ENCODE peak calls at places on chromosomes 5 and 9, in six cellular contexts. D is SK-N-SH, W is GM12878, R is HepG2, Y is HCT116, P is K562. L is an unnamed sample.

GRCh38 chr5:157566902-157567489 is 8.6 kb downstream of the ADAM19 start:
- DNase-seq in D (no peak), W (no peak), R (no peak), Y (no peak), P (no peak), L (no peak)

GRCh38 chr9:2060425-2060824 is 45.3 kb downstream of the SMARCA2 start:
- DNase-seq in D (no peak), W (no peak), R (no peak), Y (no peak), P (no peak), L (no peak)

GRCh38 chr5:41334758-41335157 is 121.4 kb upstream of the C6 start:
- DNase-seq in D (no peak), W (no peak), R (no peak), Y (no peak), P (no peak), L (no peak)

GRCh38 chr9:137534256-137535119 is 15.7 kb downstream of the PNPLA7 start:
- DNase-seq in D (peak), W (no peak), R (peak), Y (peak), P (peak), L (peak)

GRCh38 chr5:139847790-139848507 is 52.3 kb downstream of the PSD2 start:
- DNase-seq in D (peak), W (no peak), R (no peak), Y (no peak), P (peak), L (peak)

GRCh38 chr9:125509476-125509875 is 197.5 kb downstream of the MAPKAP1 start:
- DNase-seq in D (peak), W (no peak), R (no peak), Y (no peak), P (no peak), L (no peak)

GRCh38 chr9:127660886-127661285 is 45.9 kb upstream of the CFAP157 start:
- DNase-seq in D (no peak), W (no peak), R (no peak), Y (no peak), P (no peak), L (no peak)

GRCh38 chr9:100639851-100640250 is 62.0 kb downstream of the CAVIN4 start:
- DNase-seq in D (no peak), W (no peak), R (no peak), Y (no peak), P (peak), L (no peak)

GRCh38 chr5:56543431-56544385 is 271.6 kb upstream of the MAP3K1 start:
- DNase-seq in D (no peak), W (no peak), R (no peak), Y (peak), P (no peak), L (no peak)

GRCh38 chr9:111362526-111362925 is 32.5 kb upstream of the OR2K2 start:
- DNase-seq in D (no peak), W (no peak), R (no peak), Y (no peak), P (no peak), L (no peak)

GRCh38 chr9:105188746-105189145 is 55.7 kb upstream of the SLC44A1 start:
- DNase-seq in D (no peak), W (no peak), R (no peak), Y (no peak), P (no peak), L (no peak)

GRCh38 chr5:75167345-75167744 is 69.3 kb downstream of the ANKRD31 start:
- DNase-seq in D (peak), W (no peak), R (peak), Y (peak), P (no peak), L (no peak)

GRCh38 chr5:1641041-1641440 is 117.3 kb upstream of the LPCAT1 start:
- DNase-seq in D (no peak), W (no peak), R (no peak), Y (no peak), P (no peak), L (no peak)

GRCh38 chr5:29697786-29698414 is 1495.6 kb upstream of the CDH6 start:
- DNase-seq in D (peak), W (no peak), R (peak), Y (no peak), P (peak), L (peak)

GRCh38 chr9:81529556-81530193 is 159.7 kb downstream of the TLE1 start:
- DNase-seq in D (no peak), W (no peak), R (peak), Y (peak), P (no peak), L (peak)

GRCh38 chr5:1768283-1769000 is 31.2 kb downstream of the MRPL36 start:
- DNase-seq in D (no peak), W (no peak), R (no peak), Y (no peak), P (no peak), L (no peak)

GRCh38 chr9:89794918-89795317 is 190.1 kb downstream of the GADD45G start:
- DNase-seq in D (no peak), W (no peak), R (no peak), Y (no peak), P (no peak), L (no peak)

GRCh38 chr5:122999947-123000563 is 36.5 kb downstream of the PPIC start:
- DNase-seq in D (no peak), W (peak), R (peak), Y (peak), P (peak), L (peak)

GRCh38 chr5:98975682-98976407 is 47.0 kb upstream of the CHD1 start:
- DNase-seq in D (no peak), W (peak), R (no peak), Y (no peak), P (no peak), L (no peak)

GRCh38 chr5:32314658-32315057 is 1.9 kb upstream of the MTMR12 start:
- DNase-seq in D (no peak), W (no peak), R (peak), Y (no peak), P (no peak), L (no peak)

GRCh38 chr9:98611319-98611718 is 97.4 kb downstream of the GABBR2 start:
- DNase-seq in D (no peak), W (no peak), R (no peak), Y (no peak), P (no peak), L (no peak)

GRCh38 chr9:86667307-86667706 is 280.0 kb downstream of the GAS1 start:
- DNase-seq in D (no peak), W (no peak), R (no peak), Y (no peak), P (no peak), L (no peak)

GRCh38 chr5:72110401-72111013 is 3.2 kb downstream of the MAP1B start:
- DNase-seq in D (peak), W (no peak), R (no peak), Y (no peak), P (peak), L (no peak)

GRCh38 chr9:5040730-5041389 is 55.8 kb downstream of the JAK2 start:
- DNase-seq in D (no peak), W (no peak), R (no peak), Y (no peak), P (no peak), L (no peak)

GRCh38 chr9:124291801-124292396 is 34.1 kb downstream of the NEK6 start:
- DNase-seq in D (no peak), W (peak), R (peak), Y (no peak), P (no peak), L (no peak)

GRCh38 chr5:56683733-56684132 is 131.6 kb upstream of the MAP3K1 start:
- DNase-seq in D (no peak), W (no peak), R (no peak), Y (no peak), P (no peak), L (no peak)

GRCh38 chr5:33439905-33440481 is 772 bp upstream of the TARS1 start:
- DNase-seq in D (no peak), W (no peak), R (peak), Y (no peak), P (peak), L (no peak)

GRCh38 chr5:96904054-96904931 is 28.0 kb downstream of the ERAP2 start:
- DNase-seq in D (no peak), W (no peak), R (no peak), Y (no peak), P (no peak), L (no peak)

GRCh38 chr5:73218552-73219171 is 45.7 kb downstream of the TMEM174 start:
- DNase-seq in D (no peak), W (no peak), R (no peak), Y (peak), P (no peak), L (peak)

GRCh38 chr9:136978073-136978864 is 965 bp downstream of the PTGDS start:
- DNase-seq in D (peak), W (no peak), R (no peak), Y (no peak), P (peak), L (peak)

GRCh38 chr5:68661237-68661636 is 432.6 kb upstream of the SLC30A5 start:
- DNase-seq in D (no peak), W (no peak), R (peak), Y (no peak), P (peak), L (no peak)

GRCh38 chr9:98690686-98691085 is 18.0 kb downstream of the GABBR2 start:
- DNase-seq in D (no peak), W (no peak), R (no peak), Y (no peak), P (no peak), L (no peak)

GRCh38 chr5:88761269-88761880 is 121.6 kb downstream of the MEF2C start:
- DNase-seq in D (no peak), W (no peak), R (no peak), Y (no peak), P (no peak), L (no peak)

GRCh38 chr5:139565411-139566305 is 4.5 kb downstream of the UBE2D2 start:
- DNase-seq in D (no peak), W (peak), R (no peak), Y (no peak), P (no peak), L (no peak)

GRCh38 chr5:133840168-133840567 is 128.3 kb downstream of the C5orf15 start:
- DNase-seq in D (no peak), W (no peak), R (no peak), Y (no peak), P (no peak), L (no peak)

GRCh38 chr5:59587489-59588337 is 305.8 kb downstream of the PDE4D start:
- DNase-seq in D (peak), W (no peak), R (no peak), Y (no peak), P (no peak), L (peak)

GRCh38 chr5:55851675-55851979 is 470 bp downstream of the IL31RA start:
- DNase-seq in D (no peak), W (no peak), R (no peak), Y (no peak), P (no peak), L (no peak)

GRCh38 chr5:177468329-177469058 is 4.9 kb downstream of the DBN1 start:
- DNase-seq in D (no peak), W (no peak), R (peak), Y (no peak), P (no peak), L (no peak)
- TF ChIP-seq JUND in D (no peak), W (no peak), R (no peak), Y (no peak), P (no peak), L (no peak)

DNA sequence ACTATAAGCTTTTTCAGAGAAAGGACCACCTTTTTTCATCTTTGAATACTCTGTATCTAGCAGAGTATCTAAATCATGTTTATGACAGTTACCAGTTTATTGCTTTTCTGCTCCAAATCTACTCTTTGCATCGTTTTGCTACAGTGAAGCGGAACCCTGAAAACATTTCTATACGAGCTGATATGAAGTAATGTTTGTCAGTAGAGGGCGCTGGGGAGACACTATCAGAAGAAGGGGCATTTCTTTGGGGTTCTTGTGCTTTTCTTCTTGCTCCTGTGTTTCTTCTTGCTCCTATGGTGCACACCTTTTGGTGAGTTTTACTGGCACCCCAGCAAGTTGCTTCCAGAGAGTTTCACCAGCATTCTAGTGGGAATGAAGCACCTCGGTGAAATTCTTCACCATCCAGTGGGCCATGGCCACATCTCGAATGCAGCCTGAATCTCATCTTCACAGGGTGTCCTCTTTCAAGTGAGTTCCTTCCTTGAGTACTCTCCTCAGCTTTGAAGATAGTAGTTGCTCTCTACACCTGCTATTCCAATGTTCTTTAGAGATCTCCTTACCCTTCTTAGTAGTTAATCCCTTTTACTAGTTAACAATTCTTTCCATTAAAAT is 98.4 kb downstream of the FGF1 start:
- DNase-seq in D (no peak), W (no peak), R (peak), Y (peak), P (peak), L (no peak)
- TF ChIP-seq JUND in D (no peak), W (no peak), R (no peak), Y (no peak), P (no peak), L (no peak)

GRCh38 chr5:10334830-10335229 is 18.7 kb upstream of the MARCHF6 start:
- DNase-seq in D (no peak), W (no peak), R (no peak), Y (no peak), P (no peak), L (no peak)
- TF ChIP-seq JUND in D (no peak), W (no peak), R (no peak), Y (no peak), P (no peak), L (no peak)

DNA sequence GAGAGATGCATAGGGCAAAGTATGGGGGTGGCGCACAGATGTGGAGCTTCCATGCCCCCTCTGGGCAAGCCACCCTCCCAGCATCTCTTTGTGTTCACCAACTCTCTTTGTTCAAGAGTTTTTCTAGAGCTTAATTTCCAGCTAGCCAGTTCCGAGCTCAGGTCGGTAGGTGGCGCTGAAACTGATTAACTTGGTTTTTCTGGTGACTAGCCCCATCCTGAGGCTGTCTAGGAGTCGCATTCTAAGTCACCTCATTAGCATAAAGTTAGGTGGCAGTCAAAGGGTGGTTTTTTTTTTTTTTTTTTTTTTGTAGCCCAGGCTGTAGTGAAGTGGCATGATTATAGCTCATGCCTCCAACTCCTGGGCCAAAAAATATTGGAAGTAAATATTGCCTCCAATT is 476.4 kb downstream of the KDM4C start:
- DNase-seq in D (peak), W (no peak), R (peak), Y (peak), P (peak), L (peak)
- TF ChIP-seq JUND in D (no peak), W (no peak), R (no peak), Y (no peak), P (no peak), L (no peak)

L was measured in T47D.